ENCODE peak calls at places on chromosomes 5 and 9, in seven cellular contexts. One of them, this sample, is unnamed.

GRCh38 chr5:17077447-17078233 is 139.8 kb upstream of the BASP1 start:
- DNase-seq in fibroblast of the conjunctiva: no peak
- DNase-seq in AG08396: no peak
- DNase-seq in M059J: no peak
- DNase-seq in Ammon's horn: no peak
- DNase-seq in left lobe of liver: no peak
- DNase-seq in AG10803: peak
- DNase-seq in this sample: no peak

GRCh38 chr5:175627739-175628138 is 30.1 kb upstream of the HRH2 start:
- DNase-seq in AG08396: no peak
- DNase-seq in AG10803: no peak
- DNase-seq in fibroblast of the conjunctiva: no peak
- DNase-seq in Ammon's horn: no peak
- DNase-seq in left lobe of liver: no peak
- DNase-seq in M059J: no peak
- DNase-seq in this sample: no peak

GRCh38 chr5:145979270-145980223 is 43.2 kb downstream of the SH3RF2 start:
- DNase-seq in AG10803: no peak
- DNase-seq in Ammon's horn: no peak
- DNase-seq in fibroblast of the conjunctiva: no peak
- DNase-seq in M059J: no peak
- DNase-seq in AG08396: no peak
- DNase-seq in left lobe of liver: peak
- DNase-seq in this sample: no peak

GRCh38 chr5:120388016-120388781 is 75.9 kb upstream of the PRR16 start:
- DNase-seq in M059J: peak
- DNase-seq in left lobe of liver: no peak
- DNase-seq in fibroblast of the conjunctiva: peak
- DNase-seq in AG10803: peak
- DNase-seq in Ammon's horn: no peak
- DNase-seq in AG08396: peak
- DNase-seq in this sample: peak

GRCh38 chr9:89078860-89079259 is 87.6 kb downstream of the S1PR3 start:
- DNase-seq in Ammon's horn: no peak
- DNase-seq in M059J: peak
- DNase-seq in AG08396: peak
- DNase-seq in AG10803: peak
- DNase-seq in fibroblast of the conjunctiva: peak
- DNase-seq in left lobe of liver: no peak
- DNase-seq in this sample: peak

GRCh38 chr5:158958048-158958994 is 141.4 kb downstream of the EBF1 start:
- DNase-seq in left lobe of liver: no peak
- DNase-seq in fibroblast of the conjunctiva: no peak
- DNase-seq in AG08396: no peak
- DNase-seq in AG10803: peak
- DNase-seq in Ammon's horn: no peak
- DNase-seq in M059J: no peak
- DNase-seq in this sample: no peak

GRCh38 chr9:133576591-133577462 is 32.4 kb downstream of the FAM163B start:
- DNase-seq in M059J: no peak
- DNase-seq in AG10803: no peak
- DNase-seq in left lobe of liver: no peak
- DNase-seq in Ammon's horn: no peak
- DNase-seq in AG08396: no peak
- DNase-seq in fibroblast of the conjunctiva: no peak
- DNase-seq in this sample: no peak

GRCh38 chr9:4680750-4681149 is 1.4 kb downstream of the CDC37L1 start:
- DNase-seq in M059J: peak
- DNase-seq in AG08396: no peak
- DNase-seq in AG10803: peak
- DNase-seq in Ammon's horn: no peak
- DNase-seq in left lobe of liver: no peak
- DNase-seq in fibroblast of the conjunctiva: no peak
- DNase-seq in this sample: no peak

GRCh38 chr5:53917095-53917494 is 356.7 kb downstream of the NDUFS4 start:
- DNase-seq in AG08396: peak
- DNase-seq in left lobe of liver: no peak
- DNase-seq in AG10803: peak
- DNase-seq in Ammon's horn: no peak
- DNase-seq in fibroblast of the conjunctiva: peak
- DNase-seq in M059J: peak
- DNase-seq in this sample: no peak

GRCh38 chr9:76298497-76299144 is 95.6 kb downstream of the RFK start:
- DNase-seq in fibroblast of the conjunctiva: no peak
- DNase-seq in left lobe of liver: no peak
- DNase-seq in AG10803: peak
- DNase-seq in AG08396: no peak
- DNase-seq in Ammon's horn: no peak
- DNase-seq in M059J: no peak
- DNase-seq in this sample: no peak